ENCODE peak calls at places on chromosome 22, in nine cellular contexts. R, L, V, H, K, T, N, X and W are unnamed samples.

GRCh38 chr22:44758354-44758969 is 6.1 kb downstream of the ARHGAP8 start:
- DNase-seq in V (no peak), T (no peak), X (peak; percentile 49), L (no peak), R (no peak), K (no peak), H (no peak), N (no peak), W (no peak)

GRCh38 chr22:50141462-50141861 is 29.1 kb upstream of the PANX2 start:
- DNase-seq in K (no peak), H (no peak), N (no peak), L (no peak), R (no peak), V (peak; percentile 46), X (no peak), T (no peak), W (no peak)

GRCh38 chr22:24926849-24927579 is 19.5 kb downstream of the LHFPL7 start:
- DNase-seq in R (no peak), L (no peak), V (no peak), N (no peak), T (no peak), X (no peak), H (no peak), K (no peak), W (no peak)

GRCh38 chr22:17896552-17896951 is 122.3 kb upstream of the BID start:
- DNase-seq in H (no peak), T (no peak), N (no peak), L (no peak), K (peak; percentile 59), V (no peak), X (no peak), R (peak; percentile 81), W (no peak)

GRCh38 chr22:19039448-19039780 is 82.8 kb downstream of the DGCR2 start:
- DNase-seq in L (no peak), X (no peak), N (no peak), H (no peak), K (no peak), V (peak; percentile 38), R (no peak), T (no peak), W (no peak)

GRCh38 chr22:49951986-49952896 is 8.3 kb upstream of the PIM3 start:
- DNase-seq in V (no peak), R (no peak), K (peak; percentile 62), X (no peak), T (peak; percentile 65), L (no peak), N (no peak), H (no peak), W (no peak)

GRCh38 chr22:48972979-48973693 is 854.5 kb downstream of the BRD1 start:
- DNase-seq in N (no peak), L (no peak), R (no peak), H (no peak), V (peak; percentile 57), T (no peak), K (no peak), X (no peak), W (no peak)

GRCh38 chr22:50530280-50530856 is 556 bp upstream of the TYMP start:
- DNase-seq in T (no peak), X (no peak), H (peak; percentile 77), K (peak; percentile 78), R (peak; percentile 93), L (peak; percentile 88), V (peak; percentile 90), N (peak; percentile 84), W (peak; percentile 92)

GRCh38 chr22:31289335-31289734 is 3.0 kb downstream of the PIK3IP1 start:
- DNase-seq in T (no peak), L (peak; percentile 68), R (peak; percentile 67), N (no peak), V (no peak), X (no peak), H (no peak), K (no peak), W (no peak)

GRCh38 chr22:29503811-29504372 is 23.9 kb downstream of the NEFH start:
- DNase-seq in R (peak; percentile 88), T (peak; percentile 20), N (peak; percentile 25), X (peak; percentile 37), V (no peak), H (peak; percentile 24), K (peak; percentile 59), L (peak; percentile 36), W (no peak)

GRCh38 chr22:29265929-29266328 is 1.9 kb downstream of the RHBDD3 start:
- DNase-seq in R (no peak), L (no peak), T (no peak), X (no peak), V (no peak), K (no peak), N (no peak), H (no peak), W (no peak)

GRCh38 chr22:19066531-19067271 is 55.5 kb downstream of the DGCR2 start:
- DNase-seq in L (no peak), V (peak; percentile 67), K (no peak), T (no peak), N (no peak), R (peak; percentile 61), H (no peak), X (no peak), W (no peak)

GRCh38 chr22:46267431-46268279 is at the start of gene TTC38:
- DNase-seq in N (peak; percentile 87), L (peak; percentile 94), H (peak; percentile 85), T (peak; percentile 13), R (peak; percentile 96), X (no peak), K (peak; percentile 96), V (peak; percentile 94), W (peak; percentile 79)

GRCh38 chr22:46260038-46260437 is 3.1 kb downstream of the PKDREJ start:
- DNase-seq in T (no peak), K (no peak), N (no peak), H (no peak), L (no peak), R (no peak), X (no peak), V (no peak), W (no peak)

GRCh38 chr22:46259374-46259773 is 3.8 kb downstream of the PKDREJ start:
- DNase-seq in R (no peak), H (no peak), X (no peak), N (peak; percentile 39), V (no peak), K (peak; percentile 29), T (no peak), L (no peak), W (no peak)

GRCh38 chr22:46263208-46263575 is at the start of gene PKDREJ:
- DNase-seq in N (no peak), L (no peak), X (no peak), T (no peak), H (no peak), K (no peak), V (no peak), R (no peak), W (no peak)

DNA sequence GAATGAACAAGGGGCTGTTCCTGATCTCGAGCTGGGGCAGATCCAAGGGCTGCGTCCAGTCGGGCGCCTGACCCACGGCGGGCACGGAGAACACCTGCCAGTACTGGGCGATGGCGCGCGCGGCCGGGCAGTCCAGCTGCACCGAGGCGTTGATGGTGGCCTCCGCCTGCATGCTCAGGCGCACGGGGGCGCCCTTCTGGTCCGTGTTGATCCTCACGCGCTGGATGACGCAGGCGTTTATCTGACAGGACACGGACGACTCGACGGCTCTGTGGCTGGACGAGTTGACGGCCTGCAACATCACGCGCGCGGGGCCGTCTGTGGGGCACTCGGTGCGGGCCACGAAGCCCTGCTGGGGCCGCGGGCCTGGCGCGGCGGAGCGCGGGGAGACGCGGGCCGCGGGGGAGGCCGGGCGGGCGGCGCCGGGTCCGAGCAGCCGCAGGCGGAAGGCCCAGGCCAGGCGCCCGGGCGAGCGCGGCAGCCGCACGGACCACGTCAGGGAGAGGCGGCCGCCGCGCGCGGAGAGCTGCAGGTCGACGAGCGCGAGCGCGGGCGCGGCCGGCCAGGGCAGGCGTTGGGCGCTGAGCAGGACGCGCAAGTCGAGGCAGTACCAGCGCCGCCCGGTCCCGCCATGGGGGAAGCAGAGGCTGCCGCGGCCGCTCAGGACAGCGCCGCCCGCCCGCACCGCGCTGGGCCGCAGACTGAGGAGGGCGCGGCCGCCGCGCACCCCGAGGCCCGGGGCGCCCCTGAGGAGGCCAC is 515 bp downstream of the PKDREJ start:
- DNase-seq in N (no peak), L (peak; percentile 85), V (no peak), R (peak; percentile 86), K (peak; percentile 61), T (peak; percentile 13), H (no peak), X (no peak), W (no peak)
- H3K4me3 ChIP-seq in N (no peak overlapping the region), L (no peak overlapping the region), V (peak overlapping the region; percentile 70), R (peak overlapping the region; percentile 49), K (no peak overlapping the region), T (no peak overlapping the region), H (no peak overlapping the region), X (no peak overlapping the region), W (no peak overlapping the region)

DNA sequence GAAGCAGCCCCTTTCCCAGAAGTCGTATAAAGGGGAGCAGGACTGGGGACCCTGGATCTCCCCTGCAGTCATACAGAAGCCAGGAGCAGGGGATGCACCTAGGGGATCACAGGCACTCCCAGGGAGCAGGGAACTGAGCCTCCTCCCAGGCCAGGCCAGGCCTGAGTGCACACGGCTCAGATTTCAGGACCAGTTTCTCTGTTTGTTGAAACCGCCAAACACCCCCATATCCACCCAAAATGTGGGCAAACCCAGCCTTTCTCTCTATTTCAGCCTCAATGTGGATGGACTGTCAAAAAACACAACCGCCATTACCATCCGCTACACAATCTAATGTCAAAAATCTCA is 17.5 kb downstream of the MN1 start:
- DNase-seq in R (no peak), N (no peak), X (no peak), T (no peak), L (no peak), V (no peak), H (no peak), K (no peak), W (no peak)
- TF ChIP-seq CTCF in R (no peak), N (no peak), X (no peak), T (no peak), L (no peak), V (no peak), H (no peak), K (no peak), W (no peak)

GRCh38 chr22:20438678-20439492 is 1.3 kb upstream of the SCARF2 start:
- DNase-seq in H (no peak), L (no peak), T (no peak), R (peak; percentile 67), N (no peak), X (no peak), K (no peak), V (no peak), W (no peak)
- H3K4me3 ChIP-seq in H (peak overlapping the region; percentile 13), L (no peak overlapping the region), T (no peak overlapping the region), R (peak overlapping the region; percentile 58), N (no peak overlapping the region), X (peak overlapping the region; percentile 47), K (no peak overlapping the region), V (peak overlapping the region; percentile 89), W (no peak overlapping the region)

DNA sequence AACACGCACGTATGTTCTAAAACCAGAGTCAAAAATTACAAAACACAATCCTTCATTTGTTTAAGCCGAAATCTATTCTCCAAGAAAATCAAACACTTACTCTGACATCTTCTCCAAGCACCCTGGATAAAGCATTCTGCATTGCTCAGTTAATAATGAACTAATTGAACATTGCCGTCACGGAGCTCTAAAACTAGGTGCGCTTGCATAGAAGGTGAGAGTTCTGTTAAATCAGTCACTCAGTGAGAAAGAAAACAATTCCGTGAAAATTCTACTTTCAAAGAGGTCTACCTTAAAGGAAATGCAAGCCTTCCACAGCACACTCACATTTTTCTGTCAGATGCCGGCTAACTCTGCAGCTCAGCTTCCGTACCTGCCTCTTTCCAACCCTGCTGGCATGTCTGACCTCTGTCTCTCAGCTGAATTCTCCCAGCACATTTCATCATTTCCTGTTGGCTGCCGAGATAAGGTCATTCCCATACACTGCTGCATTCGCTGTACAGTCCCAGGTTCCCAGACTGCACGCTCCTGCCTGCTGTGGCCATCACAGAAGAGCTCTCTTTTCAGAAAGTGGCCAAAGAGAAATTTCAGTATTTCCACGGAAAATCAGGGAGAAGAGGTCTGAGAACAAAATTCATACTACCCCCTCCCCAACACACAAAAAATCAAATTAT is 55.3 kb downstream of the PACSIN2 start:
- DNase-seq in K (peak; percentile 89), H (no peak), R (peak; percentile 77), L (peak; percentile 68), X (no peak), N (peak; percentile 79), V (no peak), T (peak; percentile 96), W (no peak)
- TF ChIP-seq CTCF in K (no peak), H (no peak), R (no peak), L (no peak), X (no peak), N (no peak), V (no peak), T (no peak), W (no peak)